ENCODE peak calls at places on chromosomes 7 and 10, in nine cellular contexts. D is naive thymus-derived CD8-positive, alpha-beta T cell; H is CD4-positive, alpha-beta T cell; Y is psoas muscle; F is activated T-helper 1 cell treated with Interleukin-2 at 50 U/mL for 16 hours; S is NCI-H460; L is AG08395; E is G401; U is activated effector memory CD4-positive, alpha-beta T cell treated with anti-CD3 and anti-CD28 coated beads, Interleukin-2, amount 50 U/mL, for 16 hours. Z is an unnamed sample.

GRCh38 chr7:82087099-82087498 is 317.3 kb upstream of the HGF start:
- DNase-seq in D (no peak), H (no peak), Y (no peak), F (no peak), S (no peak), L (no peak), E (no peak), U (no peak), Z (no peak)

GRCh38 chr7:91892099-91892788 is 11.7 kb upstream of the MTERF1 start:
- DNase-seq in D (no peak), H (no peak), Y (no peak), F (no peak), S (no peak), L (no peak), E (no peak), U (no peak), Z (no peak)

GRCh38 chr10:27743736-27744477 is 1.7 kb downstream of the MKX start:
- DNase-seq in D (peak), H (no peak), Y (peak), F (no peak), S (no peak), L (no peak), E (no peak), U (no peak), Z (peak)

GRCh38 chr10:7409045-7409731 is 1.6 kb downstream of the SFMBT2 start:
- DNase-seq in D (peak), H (peak), Y (no peak), F (peak), S (no peak), L (no peak), E (peak), U (peak), Z (peak)

GRCh38 chr10:88389456-88389855 is 193.7 kb downstream of the RNLS start:
- DNase-seq in D (peak), H (peak), Y (no peak), F (no peak), S (peak), L (peak), E (peak), U (no peak), Z (peak)

GRCh38 chr10:22250897-22251605 is 33.2 kb upstream of the EBLN1 start:
- DNase-seq in D (no peak), H (no peak), Y (no peak), F (no peak), S (no peak), L (no peak), E (peak), U (no peak), Z (peak)

GRCh38 chr10:113126506-113127192 is 176.6 kb downstream of the TCF7L2 start:
- DNase-seq in D (peak), H (peak), Y (peak), F (peak), S (peak), L (peak), E (peak), U (peak), Z (peak)

GRCh38 chr10:68938117-68938516 is 17.9 kb upstream of the DDX21 start:
- DNase-seq in D (no peak), H (no peak), Y (no peak), F (no peak), S (no peak), L (no peak), E (no peak), U (no peak), Z (no peak)

GRCh38 chr10:28254290-28254985 is 48.4 kb downstream of the MPP7 start:
- DNase-seq in D (no peak), H (no peak), Y (no peak), F (no peak), S (no peak), L (peak), E (peak), U (no peak), Z (peak)

GRCh38 chr7:129784783-129785456 is 167.8 kb downstream of the UBE2H start:
- DNase-seq in D (no peak), H (no peak), Y (no peak), F (no peak), S (no peak), L (no peak), E (no peak), U (no peak), Z (no peak)

GRCh38 chr7:28615091-28615490 is 202.8 kb downstream of the CREB5 start:
- DNase-seq in D (peak), H (no peak), Y (no peak), F (no peak), S (no peak), L (no peak), E (no peak), U (no peak), Z (no peak)

GRCh38 chr10:114151486-114151885 is 22.5 kb downstream of the CCDC186 start:
- DNase-seq in D (no peak), H (no peak), Y (no peak), F (no peak), S (no peak), L (peak), E (no peak), U (no peak), Z (peak)

GRCh38 chr10:132539894-132540293 is 2.3 kb downstream of the INPP5A start:
- DNase-seq in D (no peak), H (peak), Y (no peak), F (no peak), S (peak), L (peak), E (no peak), U (peak), Z (peak)

GRCh38 chr10:69362471-69362954 is 54.2 kb downstream of the TACR2 start:
- DNase-seq in D (peak), H (no peak), Y (peak), F (no peak), S (peak), L (peak), E (no peak), U (no peak), Z (peak)

GRCh38 chr10:72692897-72693598 is 1.1 kb downstream of the MCU start:
- DNase-seq in D (peak), H (no peak), Y (no peak), F (no peak), S (no peak), L (no peak), E (peak), U (no peak), Z (peak)

GRCh38 chr7:13092708-13093005 is 405.2 kb downstream of the ARL4A start:
- DNase-seq in D (no peak), H (no peak), Y (no peak), F (no peak), S (no peak), L (no peak), E (no peak), U (no peak), Z (no peak)

GRCh38 chr7:9502269-9502668 is 1068.9 kb downstream of the NXPH1 start:
- DNase-seq in D (no peak), H (no peak), Y (no peak), F (no peak), S (no peak), L (no peak), E (no peak), U (no peak), Z (no peak)

GRCh38 chr7:30285531-30286284 is 1.3 kb downstream of the ZNRF2 start:
- DNase-seq in D (peak), H (peak), Y (peak), F (peak), S (no peak), L (peak), E (peak), U (peak), Z (peak)

GRCh38 chr7:84637568-84638338 is 443.2 kb upstream of the SEMA3A start:
- DNase-seq in D (no peak), H (no peak), Y (no peak), F (no peak), S (peak), L (peak), E (no peak), U (no peak), Z (peak)

GRCh38 chr10:43958071-43958432 is 309.4 kb upstream of the ZNF32 start:
- DNase-seq in D (no peak), H (no peak), Y (no peak), F (no peak), S (no peak), L (no peak), E (no peak), U (no peak), Z (no peak)

GRCh38 chr10:12638103-12638502 is 288.8 kb downstream of the CAMK1D start:
- DNase-seq in D (no peak), H (no peak), Y (no peak), F (no peak), S (no peak), L (peak), E (no peak), U (no peak), Z (peak)

GRCh38 chr10:71314028-71314693 is 4.9 kb upstream of the SLC29A3 start:
- DNase-seq in D (peak), H (peak), Y (peak), F (peak), S (peak), L (peak), E (peak), U (peak), Z (peak)

GRCh38 chr10:64376169-64376568 is 855.0 kb downstream of the REEP3 start:
- DNase-seq in D (no peak), H (no peak), Y (no peak), F (no peak), S (no peak), L (no peak), E (no peak), U (no peak), Z (no peak)

GRCh38 chr7:79789584-79790345 is 336.3 kb upstream of the MAGI2 start:
- DNase-seq in D (no peak), H (no peak), Y (no peak), F (no peak), S (no peak), L (peak), E (peak), U (no peak), Z (peak)

GRCh38 chr7:26686448-26686981 is 177.9 kb downstream of the SKAP2 start:
- DNase-seq in D (peak), H (no peak), Y (peak), F (no peak), S (peak), L (peak), E (peak), U (no peak), Z (peak)

GRCh38 chr7:35286422-35286821 is 32.5 kb upstream of the TBX20 start:
- DNase-seq in D (no peak), H (no peak), Y (no peak), F (no peak), S (no peak), L (no peak), E (no peak), U (no peak), Z (no peak)

GRCh38 chr10:126062132-126063032 is 166.0 kb downstream of the FANK1 start:
- DNase-seq in D (no peak), H (no peak), Y (peak), F (no peak), S (peak), L (peak), E (no peak), U (no peak), Z (peak)

GRCh38 chr7:96670338-96671289 is 39.0 kb downstream of the SEM1 start:
- DNase-seq in D (no peak), H (no peak), Y (no peak), F (no peak), S (no peak), L (no peak), E (no peak), U (no peak), Z (no peak)

Z was measured in GM23248.